ENCODE peak calls at places on chromosome 18, in four cellular contexts. One of them, this sample, is unnamed.

GRCh38 chr18:59704146-59704545 is 6.9 kb upstream of the CCBE1 start:
- DNase-seq in K562: no peak
- DNase-seq in H9: no peak
- DNase-seq in mesenchymal stem cell: no peak
- DNase-seq in this sample: no peak

GRCh38 chr18:79805926-79806487 is 8.3 kb downstream of the KCNG2 start:
- DNase-seq in K562: no peak
- DNase-seq in H9: no peak
- DNase-seq in mesenchymal stem cell: no peak
- DNase-seq in this sample: no peak

GRCh38 chr18:56315363-56315762 is 323.0 kb downstream of the TXNL1 start:
- DNase-seq in K562: no peak
- DNase-seq in H9: no peak
- DNase-seq in mesenchymal stem cell: no peak
- DNase-seq in this sample: no peak

GRCh38 chr18:74544898-74545297 is 10.6 kb downstream of the CNDP1 start:
- DNase-seq in K562: no peak
- DNase-seq in H9: no peak
- DNase-seq in mesenchymal stem cell: no peak
- DNase-seq in this sample: peak

GRCh38 chr18:29560270-29560669 is 1383.3 kb upstream of the CDH2 start:
- DNase-seq in K562: no peak
- DNase-seq in H9: no peak
- DNase-seq in mesenchymal stem cell: no peak
- DNase-seq in this sample: no peak

GRCh38 chr18:68489018-68489792 is 225.7 kb downstream of the TMX3 start:
- DNase-seq in K562: no peak
- DNase-seq in H9: peak
- DNase-seq in mesenchymal stem cell: no peak
- DNase-seq in this sample: peak

GRCh38 chr18:34848156-34848555 is 138.1 kb downstream of the DTNA start:
- DNase-seq in K562: no peak
- DNase-seq in H9: no peak
- DNase-seq in mesenchymal stem cell: no peak
- DNase-seq in this sample: no peak

GRCh38 chr18:33751613-33752221 is 173.7 kb downstream of the ASXL3 start:
- DNase-seq in K562: no peak
- DNase-seq in H9: no peak
- DNase-seq in mesenchymal stem cell: peak
- DNase-seq in this sample: no peak

GRCh38 chr18:59455728-59456276 is 96.7 kb upstream of the LMAN1 start:
- DNase-seq in K562: no peak
- DNase-seq in H9: no peak
- DNase-seq in mesenchymal stem cell: no peak
- DNase-seq in this sample: no peak

GRCh38 chr18:69898241-69898861 is 49.3 kb downstream of the CD226 start:
- DNase-seq in K562: no peak
- DNase-seq in H9: no peak
- DNase-seq in mesenchymal stem cell: no peak
- DNase-seq in this sample: no peak

GRCh38 chr18:11387880-11388279 is 221.5 kb upstream of the SLC35G4 start:
- DNase-seq in K562: peak
- DNase-seq in H9: peak
- DNase-seq in mesenchymal stem cell: peak
- DNase-seq in this sample: peak

GRCh38 chr18:79951545-79952456 is at the start of gene SLC66A2:
- DNase-seq in K562: peak
- DNase-seq in H9: peak
- DNase-seq in mesenchymal stem cell: peak
- DNase-seq in this sample: peak

GRCh38 chr18:55395811-55396210 is 192.2 kb downstream of the TCF4 start:
- DNase-seq in K562: no peak
- DNase-seq in H9: no peak
- DNase-seq in mesenchymal stem cell: no peak
- DNase-seq in this sample: no peak

GRCh38 chr18:50097702-50098101 is 97.2 kb downstream of the MYO5B start:
- DNase-seq in K562: no peak
- DNase-seq in H9: no peak
- DNase-seq in mesenchymal stem cell: no peak
- DNase-seq in this sample: no peak

GRCh38 chr18:22349317-22349898 is 68.3 kb downstream of the CTAGE1 start:
- DNase-seq in K562: no peak
- DNase-seq in H9: no peak
- DNase-seq in mesenchymal stem cell: peak
- DNase-seq in this sample: no peak
- H3K9ac ChIP-seq in K562: no peak
- H3K9ac ChIP-seq in H9: no peak
- H3K9ac ChIP-seq in mesenchymal stem cell: peak
- H3K9ac ChIP-seq in this sample: no peak

GRCh38 chr18:9348766-9349165 is 14.2 kb downstream of the TWSG1 start:
- DNase-seq in K562: no peak
- DNase-seq in H9: no peak
- DNase-seq in mesenchymal stem cell: peak
- DNase-seq in this sample: no peak
- H3K9ac ChIP-seq in K562: no peak
- H3K9ac ChIP-seq in H9: no peak
- H3K9ac ChIP-seq in mesenchymal stem cell: no peak
- H3K9ac ChIP-seq in this sample: no peak

GRCh38 chr18:63091671-63092364 is 227.8 kb downstream of the BCL2 start:
- DNase-seq in K562: no peak
- DNase-seq in H9: no peak
- DNase-seq in mesenchymal stem cell: no peak
- DNase-seq in this sample: no peak
- H3K9ac ChIP-seq in K562: no peak
- H3K9ac ChIP-seq in H9: no peak
- H3K9ac ChIP-seq in mesenchymal stem cell: no peak
- H3K9ac ChIP-seq in this sample: no peak

GRCh38 chr18:8319798-8320477 is 289.3 kb upstream of the RAB12 start:
- DNase-seq in K562: no peak
- DNase-seq in H9: no peak
- DNase-seq in mesenchymal stem cell: no peak
- DNase-seq in this sample: no peak

GRCh38 chr18:8313043-8313442 is 296.2 kb upstream of the RAB12 start:
- DNase-seq in K562: no peak
- DNase-seq in H9: no peak
- DNase-seq in mesenchymal stem cell: no peak
- DNase-seq in this sample: no peak

GRCh38 chr18:8314123-8314522 is 295.1 kb upstream of the RAB12 start:
- DNase-seq in K562: peak
- DNase-seq in H9: no peak
- DNase-seq in mesenchymal stem cell: no peak
- DNase-seq in this sample: no peak
- H3K9ac ChIP-seq in K562: no peak
- H3K9ac ChIP-seq in H9: no peak
- H3K9ac ChIP-seq in mesenchymal stem cell: no peak
- H3K9ac ChIP-seq in this sample: no peak

GRCh38 chr18:46385124-46385523 is 271.9 kb downstream of the LOXHD1 start:
- DNase-seq in K562: no peak
- DNase-seq in H9: no peak
- DNase-seq in mesenchymal stem cell: no peak
- DNase-seq in this sample: no peak
- H3K9ac ChIP-seq in K562: no peak
- H3K9ac ChIP-seq in H9: no peak
- H3K9ac ChIP-seq in mesenchymal stem cell: no peak
- H3K9ac ChIP-seq in this sample: no peak

GRCh38 chr18:76498064-76498463 is 3.0 kb upstream of the ZNF516 start:
- DNase-seq in K562: no peak
- DNase-seq in H9: no peak
- DNase-seq in mesenchymal stem cell: no peak
- DNase-seq in this sample: no peak
- H3K9ac ChIP-seq in K562: no peak
- H3K9ac ChIP-seq in H9: no peak
- H3K9ac ChIP-seq in mesenchymal stem cell: no peak
- H3K9ac ChIP-seq in this sample: no peak